ENCODE peak calls at places on chromosomes 16 and 17, in nine cellular contexts. C is right atrium auricular region, B is lung, W is colonic mucosa, N is left ventricle myocardium inferior, E is AG04449, D is spleen, X is OCI-LY7, G is adrenal gland. L is an unnamed sample.
A peak's percentile ranks its signal among the peaks of the same experiment; 100 is the strongest.

GRCh38 chr17:29136998-29137730 is 43.0 kb downstream of the MYO18A start:
- DNase-seq in C (no peak), B (no peak), W (no peak), N (no peak), E (no peak), D (no peak), X (no peak), G (no peak), L (no peak)

GRCh38 chr17:65228734-65229390 is 91.7 kb downstream of the RGS9 start:
- DNase-seq in C (no peak), B (peak; percentile 53), W (no peak), N (no peak), E (no peak), D (no peak), X (no peak), G (no peak), L (no peak)

GRCh38 chr16:69779724-69780123 is 17.6 kb downstream of the WWP2 start:
- DNase-seq in C (no peak), B (no peak), W (no peak), N (no peak), E (no peak), D (no peak), X (no peak), G (no peak), L (no peak)

GRCh38 chr17:72976971-72977767 is 115.3 kb downstream of the SLC39A11 start:
- DNase-seq in C (peak; percentile 72), B (peak; percentile 32), W (no peak), N (peak; percentile 38), E (peak; percentile 72), D (no peak), X (no peak), G (peak; percentile 68), L (peak; percentile 31)

GRCh38 chr16:30354423-30355143 is 525 bp downstream of the CD2BP2 start:
- DNase-seq in C (no peak), B (no peak), W (peak; percentile 55), N (no peak), E (no peak), D (peak; percentile 78), X (peak; percentile 19), G (no peak), L (no peak)

GRCh38 chr16:11612110-11612981 is 25.6 kb upstream of the LITAF start:
- DNase-seq in C (no peak), B (peak; percentile 87), W (peak; percentile 85), N (peak; percentile 35), E (no peak), D (peak; percentile 93), X (no peak), G (no peak), L (no peak)

GRCh38 chr16:48317614-48318013 is 67.6 kb downstream of the SIAH1 start:
- DNase-seq in C (no peak), B (no peak), W (no peak), N (no peak), E (peak; percentile 24), D (no peak), X (no peak), G (no peak), L (no peak)

GRCh38 chr16:53043462-53043861 is 9.2 kb downstream of the CHD9NB start:
- DNase-seq in C (no peak), B (no peak), W (peak; percentile 57), N (peak; percentile 29), E (no peak), D (no peak), X (no peak), G (no peak), L (no peak)

GRCh38 chr17:81824595-81824994 is 8.5 kb downstream of the MCRIP1 start:
- DNase-seq in C (no peak), B (no peak), W (no peak), N (no peak), E (no peak), D (no peak), X (no peak), G (no peak), L (no peak)

GRCh38 chr16:31460582-31461002 is 1.3 kb downstream of the ARMC5 start:
- DNase-seq in C (no peak), B (no peak), W (no peak), N (no peak), E (no peak), D (peak; percentile 76), X (peak; percentile 67), G (no peak), L (peak; percentile 80)
- TF ChIP-seq CTCF in C (peak; percentile 61), B (peak; percentile 28), W (peak; percentile 51), N (peak; percentile 62), E (peak; percentile 56), D (peak; percentile 27), X (peak; percentile 87), G (peak; percentile 46), L (peak; percentile 83)

DNA sequence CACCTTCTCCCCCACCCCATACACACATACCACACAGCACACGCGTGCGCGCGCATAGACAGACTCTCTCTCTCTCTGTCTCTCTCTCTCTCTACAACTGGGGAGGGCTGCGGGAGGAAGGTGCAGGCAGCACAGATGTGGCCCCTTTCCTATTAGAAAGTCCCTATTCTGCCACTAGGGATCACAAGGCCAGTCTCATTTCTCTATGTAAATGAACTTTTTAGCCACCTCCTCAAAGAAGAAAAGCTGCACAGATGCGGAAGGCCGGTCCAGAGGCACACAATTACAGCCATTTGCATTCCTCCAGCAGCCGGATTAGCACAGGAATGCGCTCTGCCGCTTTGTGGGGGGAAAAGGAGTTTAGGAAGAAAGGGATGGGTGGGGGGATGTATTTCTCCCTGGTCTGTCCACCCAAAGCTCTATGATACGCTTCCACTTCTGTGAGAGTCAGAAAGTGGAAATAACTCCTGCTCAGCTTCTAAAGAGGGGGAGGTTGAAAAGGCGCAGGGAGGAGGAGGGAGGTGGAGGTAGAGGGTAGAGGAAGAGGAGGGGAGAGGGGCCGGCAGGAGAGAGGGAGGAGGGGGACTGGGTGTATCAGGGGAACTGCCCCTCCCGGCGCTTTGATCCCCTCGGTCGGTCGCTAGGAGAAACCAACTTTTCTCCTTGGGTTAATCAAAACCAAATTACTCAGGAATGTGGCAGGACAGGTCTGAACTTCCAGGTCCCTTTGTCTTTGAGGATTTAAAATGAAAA is 11.7 kb downstream of the ZFHX3 start:
- DNase-seq in C (no peak), B (no peak), W (no peak), N (no peak), E (no peak), D (no peak), X (no peak), G (no peak), L (no peak)
- TF ChIP-seq CTCF in C (no peak), B (no peak), W (no peak), N (no peak), E (no peak), D (no peak), X (no peak), G (no peak), L (no peak)

GRCh38 chr16:22300427-22301071 is 3.3 kb downstream of the POLR3E start:
- DNase-seq in C (no peak), B (peak; percentile 42), W (peak; percentile 62), N (peak; percentile 59), E (no peak), D (peak; percentile 79), X (peak; percentile 61), G (peak; percentile 91), L (no peak)
- TF ChIP-seq CTCF in C (peak; percentile 78), B (peak; percentile 5), W (peak; percentile 63), N (peak; percentile 75), E (peak; percentile 82), D (peak; percentile 22), X (peak; percentile 85), G (peak; percentile 67), L (peak; percentile 71)

GRCh38 chr16:27892879-27893278 is 170.6 kb downstream of the GSG1L start:
- DNase-seq in C (no peak), B (no peak), W (no peak), N (no peak), E (no peak), D (no peak), X (no peak), G (no peak), L (no peak)
- TF ChIP-seq CTCF in C (no peak), B (no peak), W (no peak), N (no peak), E (no peak), D (no peak), X (no peak), G (no peak), L (no peak)

DNA sequence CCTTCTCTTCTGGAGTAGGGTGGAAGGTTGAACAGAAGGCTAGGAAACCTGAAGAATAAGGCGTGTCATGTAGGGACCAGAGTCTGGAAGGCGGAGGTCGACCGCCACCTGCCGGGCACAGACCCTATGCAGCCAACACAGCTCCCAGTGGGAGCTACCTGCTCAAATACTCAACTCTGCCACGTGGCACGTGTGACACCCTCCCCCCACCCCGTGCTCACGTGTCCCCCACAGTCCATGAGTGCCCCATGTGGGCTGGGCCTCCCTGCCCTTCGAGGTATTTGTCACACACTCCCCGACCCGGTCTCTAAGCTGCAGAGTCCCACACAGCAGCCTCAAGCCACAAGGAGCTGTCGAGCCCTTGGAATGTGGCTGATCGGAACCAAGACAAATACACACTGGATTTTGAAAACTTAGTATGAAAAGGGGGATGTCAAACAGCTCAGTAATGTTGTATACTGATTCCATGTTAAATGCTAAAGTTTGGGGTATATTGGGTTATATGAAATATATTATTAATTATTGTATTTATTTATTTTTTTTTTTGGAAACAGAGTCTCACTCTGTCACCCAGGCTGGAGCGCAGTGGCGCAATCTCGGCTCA is 11.7 kb downstream of the HID1 start:
- DNase-seq in C (no peak), B (peak; percentile 62), W (peak; percentile 73), N (no peak), E (no peak), D (no peak), X (peak; percentile 90), G (peak; percentile 82), L (no peak)
- TF ChIP-seq CTCF in C (no peak), B (no peak), W (no peak), N (peak; percentile 51), E (peak; percentile 60), D (no peak), X (peak; percentile 97), G (peak; percentile 70), L (peak; percentile 21)

GRCh38 chr16:4183258-4184037 is 58.4 kb downstream of the SRL start:
- DNase-seq in C (peak; percentile 90), B (peak; percentile 91), W (peak; percentile 91), N (peak; percentile 91), E (no peak), D (peak; percentile 98), X (peak; percentile 90), G (peak; percentile 94), L (peak; percentile 89)
- TF ChIP-seq CTCF in C (peak; percentile 61), B (no peak), W (no peak), N (peak; percentile 40), E (no peak), D (peak; percentile 31), X (no peak), G (peak; percentile 14), L (no peak)

GRCh38 chr17:4560837-4561241 is 462 bp upstream of the GGT6 start:
- DNase-seq in C (no peak), B (no peak), W (peak; percentile 54), N (no peak), E (no peak), D (no peak), X (no peak), G (peak; percentile 83), L (no peak)
- TF ChIP-seq CTCF in C (no peak), B (no peak), W (no peak), N (no peak), E (no peak), D (no peak), X (peak; percentile 55), G (peak; percentile 40), L (no peak)

GRCh38 chr16:86809458-86809955 is 231.2 kb downstream of the FOXL1 start:
- DNase-seq in C (no peak), B (no peak), W (no peak), N (no peak), E (peak; percentile 90), D (no peak), X (no peak), G (no peak), L (peak; percentile 4)
- TF ChIP-seq CTCF in C (no peak), B (no peak), W (no peak), N (no peak), E (peak; percentile 25), D (no peak), X (no peak), G (no peak), L (no peak)

GRCh38 chr17:78559749-78560368 is 17.3 kb downstream of the DNAH17 start:
- DNase-seq in C (no peak), B (no peak), W (no peak), N (no peak), E (no peak), D (no peak), X (peak; percentile 29), G (no peak), L (no peak)
- TF ChIP-seq CTCF in C (no peak), B (no peak), W (peak; percentile 20), N (peak; percentile 16), E (no peak), D (no peak), X (peak; percentile 70), G (no peak), L (no peak)

L was measured in AG09319.